ENCODE peak calls at places on chromosomes 4 and X, in eight cellular contexts. T is foreskin keratinocyte, I is RWPE1, R is epithelial cell of esophagus, B is left colon, F is brain microvascular endothelial cell, X is GM13976, M is NCI-H1930. A is an unnamed sample.

GRCh38 chr4:153094435-153094834 is 109.8 kb upstream of the TRIM2 start:
- DNase-seq in B (no peak), X (no peak), T (no peak), M (no peak), R (no peak), F (no peak), I (no peak), A (no peak)

GRCh38 chr4:99856166-99856565 is 38.1 kb downstream of the LAMTOR3 start:
- DNase-seq in I (peak), X (no peak), F (peak), M (no peak), R (peak), T (peak), B (no peak), A (no peak)

GRCh38 chr4:158826882-158827281 is 58.1 kb downstream of the FNIP2 start:
- DNase-seq in X (no peak), F (no peak), I (no peak), M (no peak), R (peak), T (no peak), B (no peak), A (no peak)

GRCh38 chr4:150248181-150248580 is 169.9 kb downstream of the DCLK2 start:
- DNase-seq in M (no peak), F (no peak), R (peak), X (no peak), B (no peak), I (peak), T (no peak), A (no peak)

GRCh38 chrX:7065473-7065872 is 82.0 kb upstream of the STS start:
- DNase-seq in I (no peak), X (no peak), F (no peak), R (no peak), B (no peak), T (no peak), M (no peak), A (no peak)

GRCh38 chr4:121252224-121252806 is 88.2 kb upstream of the TNIP3 start:
- DNase-seq in X (peak), I (peak), R (peak), B (peak), M (peak), F (peak), T (peak), A (peak)

GRCh38 chr4:41169256-41169655 is 45.1 kb downstream of the APBB2 start:
- DNase-seq in I (no peak), F (no peak), B (no peak), X (no peak), M (no peak), T (no peak), R (no peak), A (no peak)

GRCh38 chrX:147891886-147892285 is 19.8 kb upstream of the FMR1 start:
- DNase-seq in X (no peak), F (no peak), R (peak), T (no peak), B (no peak), I (no peak), M (no peak), A (no peak)

GRCh38 chrX:85017721-85018120 is 14.0 kb downstream of the APOOL start:
- DNase-seq in I (no peak), F (peak), R (no peak), T (no peak), X (no peak), B (no peak), M (no peak), A (no peak)

GRCh38 chr4:87219648-87220093 is 747 bp downstream of the KLHL8 start:
- DNase-seq in X (peak), F (peak), B (peak), R (peak), T (no peak), M (no peak), I (no peak), A (no peak)

GRCh38 chr4:87120411-87121162 is 99.8 kb downstream of the KLHL8 start:
- DNase-seq in I (peak), F (peak), T (peak), R (peak), X (no peak), B (peak), M (no peak), A (peak)

GRCh38 chrX:10465254-10465653 is 155.1 kb downstream of the MID1 start:
- DNase-seq in F (no peak), M (no peak), R (no peak), T (no peak), I (no peak), B (no peak), X (no peak), A (no peak)

GRCh38 chrX:39559229-39559628 is 538.5 kb downstream of the BCOR start:
- DNase-seq in R (peak), M (no peak), B (no peak), T (peak), X (no peak), I (peak), F (no peak), A (no peak)

GRCh38 chrX:46209768-46210167 is 335.5 kb downstream of the ZNF674 start:
- DNase-seq in T (peak), R (peak), F (no peak), X (no peak), B (no peak), M (no peak), I (peak), A (no peak)

GRCh38 chrX:77740376-77740905 is 45.6 kb downstream of the ATRX start:
- DNase-seq in T (no peak), B (no peak), M (no peak), X (no peak), I (no peak), R (peak), F (no peak), A (no peak)

GRCh38 chrX:56572975-56573374 is 9.5 kb downstream of the UBQLN2 start:
- DNase-seq in F (no peak), I (no peak), M (no peak), R (peak), T (peak), X (no peak), B (no peak), A (no peak)

GRCh38 chrX:94831364-94831763 is 1157.4 kb downstream of the FAM133A start:
- DNase-seq in R (peak), F (no peak), X (no peak), B (no peak), I (no peak), T (no peak), M (no peak), A (no peak)

GRCh38 chr4:159778298-159778697 is 675.4 kb downstream of the RAPGEF2 start:
- DNase-seq in T (no peak), I (no peak), M (no peak), B (no peak), F (no peak), R (no peak), X (no peak), A (no peak)